ENCODE peak calls at places on chromosome 7, in ten cellular contexts. I is astrocyte, O is PC-9, Z is A549, A is mesendoderm, Y is hepatocyte, G is neuronal stem cell, M is fibroblast of lung, V is IMR-90, H is neural progenitor cell. B is an unnamed sample.

GRCh38 chr7:45451636-45452035 is 122.5 kb upstream of the ADCY1 start:
- DNase-seq in I (peak), O (peak), Z (no peak), A (no peak), Y (no peak), G (no peak), M (no peak), V (no peak), H (no peak), B (no peak)

GRCh38 chr7:139619367-139619657 is 95.8 kb downstream of the CLEC2L start:
- DNase-seq in I (peak), O (no peak), Z (no peak), A (no peak), Y (no peak), G (no peak), M (peak), V (peak), H (no peak), B (no peak)

GRCh38 chr7:157568071-157568784 is 231.4 kb downstream of the DNAJB6 start:
- DNase-seq in I (no peak), O (no peak), Z (no peak), A (no peak), Y (no peak), G (no peak), M (no peak), V (no peak), H (no peak), B (no peak)

GRCh38 chr7:78768859-78769258 is 684.6 kb downstream of the MAGI2 start:
- DNase-seq in I (peak), O (no peak), Z (no peak), A (peak), Y (peak), G (no peak), M (no peak), V (no peak), H (peak), B (no peak)

GRCh38 chr7:103990991-103991390 is 1.5 kb upstream of the RELN start:
- DNase-seq in I (no peak), O (no peak), Z (no peak), A (no peak), Y (no peak), G (no peak), M (no peak), V (no peak), H (no peak), B (no peak)

GRCh38 chr7:372546-372938 is 82.6 kb downstream of the FOXL3 start:
- DNase-seq in I (no peak), O (no peak), Z (no peak), A (no peak), Y (no peak), G (no peak), M (no peak), V (no peak), H (no peak), B (no peak)

GRCh38 chr7:39845011-39845410 is 105.0 kb upstream of the CDK13 start:
- DNase-seq in I (no peak), O (no peak), Z (no peak), A (no peak), Y (no peak), G (no peak), M (no peak), V (no peak), H (no peak), B (no peak)

GRCh38 chr7:95421847-95422444 is 12.9 kb downstream of the PON2 start:
- DNase-seq in I (peak), O (no peak), Z (no peak), A (no peak), Y (no peak), G (no peak), M (peak), V (peak), H (no peak), B (no peak)

GRCh38 chr7:69780377-69780776 is 182.1 kb downstream of the AUTS2 start:
- DNase-seq in I (peak), O (peak), Z (no peak), A (peak), Y (no peak), G (no peak), M (no peak), V (no peak), H (peak), B (no peak)

GRCh38 chr7:99008921-99009530 is 130.7 kb downstream of the TRRAP start:
- DNase-seq in I (no peak), O (no peak), Z (no peak), A (no peak), Y (no peak), G (no peak), M (no peak), V (no peak), H (no peak), B (no peak)

GRCh38 chr7:45593877-45594276 is 19.7 kb downstream of the ADCY1 start:
- DNase-seq in I (no peak), O (no peak), Z (no peak), A (no peak), Y (no peak), G (no peak), M (no peak), V (no peak), H (no peak), B (no peak)

GRCh38 chr7:92242972-92243371 is 2.7 kb downstream of the KRIT1 start:
- DNase-seq in I (no peak), O (no peak), Z (no peak), A (no peak), Y (no peak), G (no peak), M (peak), V (no peak), H (no peak), B (no peak)

GRCh38 chr7:3861941-3862340 is 560.9 kb downstream of the SDK1 start:
- DNase-seq in I (peak), O (no peak), Z (no peak), A (peak), Y (peak), G (no peak), M (peak), V (peak), H (no peak), B (peak)

GRCh38 chr7:7897509-7897908 is 71.1 kb upstream of the GLCCI1 start:
- DNase-seq in I (peak), O (no peak), Z (no peak), A (peak), Y (no peak), G (no peak), M (no peak), V (no peak), H (no peak), B (no peak)

GRCh38 chr7:157004839-157005455 is 5.5 kb downstream of the MNX1 start:
- DNase-seq in I (no peak), O (no peak), Z (no peak), A (no peak), Y (no peak), G (no peak), M (no peak), V (no peak), H (no peak), B (no peak)

GRCh38 chr7:98165827-98166667 is 45.2 kb upstream of the BHLHA15 start:
- DNase-seq in I (no peak), O (no peak), Z (peak), A (peak), Y (peak), G (peak), M (peak), V (peak), H (peak), B (no peak)

GRCh38 chr7:150631866-150632864 is at the start of gene GIMAP6:
- DNase-seq in I (no peak), O (no peak), Z (no peak), A (no peak), Y (no peak), G (no peak), M (no peak), V (no peak), H (no peak), B (peak)

GRCh38 chr7:19565602-19566001 is 143.2 kb downstream of the POLR1F start:
- DNase-seq in I (no peak), O (no peak), Z (no peak), A (no peak), Y (no peak), G (no peak), M (no peak), V (no peak), H (no peak), B (no peak)

GRCh38 chr7:151104411-151105235 is 18.3 kb downstream of the AGAP3 start:
- DNase-seq in I (peak), O (no peak), Z (no peak), A (peak), Y (no peak), G (no peak), M (peak), V (peak), H (peak), B (no peak)

GRCh38 chr7:45890902-45891461 is 2.7 kb downstream of the IGFBP1 start:
- DNase-seq in I (peak), O (peak), Z (no peak), A (peak), Y (peak), G (peak), M (peak), V (peak), H (peak), B (no peak)

GRCh38 chr7:2802082-2802481 is 42.0 kb downstream of the GNA12 start:
- DNase-seq in I (peak), O (peak), Z (no peak), A (peak), Y (no peak), G (no peak), M (peak), V (peak), H (no peak), B (no peak)
- H3K4me2 ChIP-seq in I (peak), O (peak), Z (peak), A (no peak), Y (peak), G (no peak), M (peak), V (peak), H (no peak), B (no peak)

GRCh38 chr7:37287093-37287492 is 161.6 kb downstream of the ELMO1 start:
- DNase-seq in I (no peak), O (no peak), Z (no peak), A (no peak), Y (peak), G (no peak), M (peak), V (no peak), H (no peak), B (no peak)
- H3K4me2 ChIP-seq in I (no peak), O (no peak), Z (peak), A (no peak), Y (no peak), G (no peak), M (no peak), V (no peak), H (no peak), B (no peak)

DNA sequence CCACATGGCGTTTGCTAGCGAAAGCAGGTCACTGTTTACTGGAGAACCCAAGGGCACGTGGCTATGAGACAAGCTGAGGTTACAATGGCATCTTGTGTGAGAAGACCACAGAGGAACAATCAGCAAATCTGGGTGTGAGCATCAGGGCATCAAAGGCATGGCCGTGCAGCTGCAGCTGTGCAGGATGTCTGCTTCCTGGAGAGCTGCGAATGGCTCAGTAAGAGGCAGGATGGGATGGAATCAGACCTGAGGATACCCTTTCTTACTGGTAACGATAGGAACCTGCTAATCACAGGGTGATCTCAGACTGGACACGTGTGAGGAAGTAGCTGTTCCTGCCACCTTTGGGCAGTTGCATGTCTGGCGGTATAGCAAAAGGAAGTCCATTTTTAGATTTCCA is 119.5 kb downstream of the RNF216 start:
- DNase-seq in I (no peak), O (no peak), Z (no peak), A (no peak), Y (no peak), G (no peak), M (no peak), V (no peak), H (no peak), B (no peak)
- H3K4me2 ChIP-seq in I (no peak), O (no peak), Z (no peak), A (no peak), Y (no peak), G (no peak), M (no peak), V (no peak), H (no peak), B (no peak)

GRCh38 chr7:81297317-81297716 is 378.5 kb upstream of the SEMA3C start:
- DNase-seq in I (no peak), O (no peak), Z (no peak), A (no peak), Y (no peak), G (no peak), M (no peak), V (no peak), H (no peak), B (no peak)

GRCh38 chr7:81299711-81300110 is 380.9 kb upstream of the SEMA3C start:
- DNase-seq in I (peak), O (no peak), Z (no peak), A (no peak), Y (no peak), G (no peak), M (no peak), V (peak), H (no peak), B (no peak)

GRCh38 chr7:81301815-81302214 is 383.0 kb upstream of the SEMA3C start:
- DNase-seq in I (no peak), O (no peak), Z (no peak), A (no peak), Y (no peak), G (no peak), M (no peak), V (no peak), H (no peak), B (no peak)

GRCh38 chr7:81300779-81301178 is 381.9 kb upstream of the SEMA3C start:
- DNase-seq in I (peak), O (no peak), Z (no peak), A (no peak), Y (no peak), G (no peak), M (no peak), V (no peak), H (no peak), B (no peak)

GRCh38 chr7:81299272-81299671 is 380.4 kb upstream of the SEMA3C start:
- DNase-seq in I (peak), O (peak), Z (peak), A (no peak), Y (peak), G (no peak), M (peak), V (peak), H (no peak), B (no peak)
- H3K4me2 ChIP-seq in I (peak), O (peak), Z (peak), A (no peak), Y (peak), G (no peak), M (peak), V (peak), H (no peak), B (no peak)

DNA sequence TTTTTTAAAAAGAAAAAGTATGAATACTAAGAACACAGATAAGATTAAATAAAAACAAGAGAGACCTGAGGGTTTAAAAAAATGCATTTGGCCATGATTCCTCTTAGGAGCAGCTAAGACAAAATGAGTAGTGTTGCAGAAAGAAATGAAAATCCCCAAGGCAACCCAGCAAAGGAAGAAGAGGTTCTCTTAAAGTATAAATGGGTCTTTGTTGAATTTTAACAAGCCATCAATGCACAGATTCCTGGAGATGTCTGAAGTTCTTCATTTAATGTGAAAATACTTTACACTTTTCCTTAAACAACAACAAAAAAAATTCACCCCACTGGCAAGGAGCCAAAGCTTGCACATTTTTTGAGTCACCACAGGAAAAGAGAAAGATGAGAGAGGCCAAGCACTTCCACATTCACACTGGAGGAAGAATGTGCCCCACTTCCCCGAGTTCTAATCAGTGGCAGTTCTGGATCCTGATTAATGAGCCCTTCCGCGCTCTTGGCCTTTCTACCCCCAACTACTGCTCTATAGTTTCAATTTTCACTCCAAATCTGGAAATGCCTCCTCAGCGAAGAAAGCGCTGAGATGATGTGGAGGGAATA is 286.4 kb upstream of the MEOX2 start:
- DNase-seq in I (peak), O (no peak), Z (no peak), A (no peak), Y (no peak), G (no peak), M (peak), V (peak), H (no peak), B (no peak)
- H3K4me2 ChIP-seq in I (peak), O (no peak), Z (no peak), A (no peak), Y (no peak), G (no peak), M (no peak), V (no peak), H (no peak), B (no peak)

GRCh38 chr7:47183896-47184629 is 397.8 kb downstream of the TNS3 start:
- DNase-seq in I (no peak), O (no peak), Z (no peak), A (no peak), Y (no peak), G (no peak), M (no peak), V (no peak), H (no peak), B (no peak)

GRCh38 chr7:47181609-47182264 is 400.2 kb downstream of the TNS3 start:
- DNase-seq in I (no peak), O (no peak), Z (no peak), A (no peak), Y (no peak), G (no peak), M (no peak), V (no peak), H (no peak), B (no peak)

GRCh38 chr7:47185839-47186238 is 396.1 kb downstream of the TNS3 start:
- DNase-seq in I (no peak), O (no peak), Z (no peak), A (no peak), Y (no peak), G (no peak), M (no peak), V (no peak), H (no peak), B (no peak)

GRCh38 chr7:47185193-47185592 is 396.7 kb downstream of the TNS3 start:
- DNase-seq in I (no peak), O (no peak), Z (no peak), A (no peak), Y (no peak), G (no peak), M (no peak), V (no peak), H (no peak), B (no peak)

GRCh38 chr7:47180268-47180826 is 401.6 kb downstream of the TNS3 start:
- DNase-seq in I (peak), O (peak), Z (peak), A (peak), Y (peak), G (peak), M (peak), V (peak), H (peak), B (no peak)
- H3K4me2 ChIP-seq in I (no peak), O (no peak), Z (no peak), A (no peak), Y (no peak), G (no peak), M (no peak), V (no peak), H (no peak), B (no peak)

GRCh38 chr7:142488842-142489241 is 231.0 kb upstream of the PRSS58 start:
- DNase-seq in I (no peak), O (peak), Z (no peak), A (no peak), Y (no peak), G (no peak), M (no peak), V (no peak), H (no peak), B (no peak)
- H3K4me2 ChIP-seq in I (no peak), O (no peak), Z (no peak), A (no peak), Y (no peak), G (no peak), M (no peak), V (no peak), H (no peak), B (no peak)